ENCODE peak calls at places on chromosome X, in six cellular contexts. C is HepG2, X is HCT116, I is K562, N is upper lobe of left lung, F is GM12878. U is an unnamed sample.

GRCh38 chrX:28303486-28303885 is 283.8 kb upstream of the IL1RAPL1 start:
- ATAC-seq in C (no peak), N (no peak), I (no peak), X (no peak), F (no peak), U (no peak)

GRCh38 chrX:116272881-116273280 is 102.3 kb downstream of the AGTR2 start:
- ATAC-seq in I (no peak), N (no peak), F (no peak), C (no peak), X (no peak), U (no peak)

GRCh38 chrX:108516184-108516583 is 76.5 kb downstream of the COL4A5 start:
- ATAC-seq in N (no peak), X (no peak), F (no peak), C (peak), I (no peak), U (no peak)

GRCh38 chrX:108225456-108225730 is 133.8 kb downstream of the ATG4A start:
- ATAC-seq in C (no peak), I (no peak), X (no peak), F (no peak), N (no peak), U (no peak)

GRCh38 chrX:74779175-74779574 is 146.1 kb downstream of the NEXMIF start:
- ATAC-seq in X (no peak), C (no peak), I (no peak), F (peak), N (no peak), U (peak)

GRCh38 chrX:134737061-134737460 is 78.8 kb upstream of the PLAC1 start:
- ATAC-seq in F (no peak), X (no peak), I (peak), N (peak), C (no peak), U (peak)

GRCh38 chrX:74890676-74891430 is 34.4 kb downstream of the NEXMIF start:
- ATAC-seq in I (no peak), F (peak), C (peak), N (no peak), X (no peak), U (no peak)

GRCh38 chrX:85928606-85929005 is 118.8 kb downstream of the CHM start:
- ATAC-seq in F (no peak), C (no peak), X (no peak), N (no peak), I (no peak), U (no peak)

GRCh38 chrX:44897539-44897938 is 24.6 kb downstream of the KDM6A start:
- ATAC-seq in X (no peak), N (no peak), F (no peak), C (no peak), I (no peak), U (no peak)

GRCh38 chrX:19744231-19744630 is 143.2 kb downstream of the SH3KBP1 start:
- ATAC-seq in F (no peak), C (peak), N (no peak), X (no peak), I (no peak), U (no peak)

GRCh38 chrX:13194291-13195103 is 125.4 kb downstream of the ATXN3L start:
- ATAC-seq in N (no peak), I (no peak), X (no peak), C (no peak), F (peak), U (no peak)

GRCh38 chrX:40406330-40406859 is 174.4 kb upstream of the ATP6AP2 start:
- ATAC-seq in C (no peak), F (peak), X (no peak), I (no peak), N (no peak), U (no peak)

GRCh38 chrX:69280956-69281355 is 115.7 kb upstream of the PJA1 start:
- ATAC-seq in F (no peak), I (no peak), X (no peak), C (peak), N (no peak), U (no peak)

GRCh38 chrX:31609130-31609529 is 537.3 kb upstream of the FTHL17 start:
- ATAC-seq in F (no peak), I (no peak), X (no peak), N (no peak), C (no peak), U (no peak)

GRCh38 chrX:68989865-68990606 is 161.2 kb downstream of the EFNB1 start:
- ATAC-seq in C (peak), X (no peak), I (no peak), N (peak), F (no peak), U (peak)

DNA sequence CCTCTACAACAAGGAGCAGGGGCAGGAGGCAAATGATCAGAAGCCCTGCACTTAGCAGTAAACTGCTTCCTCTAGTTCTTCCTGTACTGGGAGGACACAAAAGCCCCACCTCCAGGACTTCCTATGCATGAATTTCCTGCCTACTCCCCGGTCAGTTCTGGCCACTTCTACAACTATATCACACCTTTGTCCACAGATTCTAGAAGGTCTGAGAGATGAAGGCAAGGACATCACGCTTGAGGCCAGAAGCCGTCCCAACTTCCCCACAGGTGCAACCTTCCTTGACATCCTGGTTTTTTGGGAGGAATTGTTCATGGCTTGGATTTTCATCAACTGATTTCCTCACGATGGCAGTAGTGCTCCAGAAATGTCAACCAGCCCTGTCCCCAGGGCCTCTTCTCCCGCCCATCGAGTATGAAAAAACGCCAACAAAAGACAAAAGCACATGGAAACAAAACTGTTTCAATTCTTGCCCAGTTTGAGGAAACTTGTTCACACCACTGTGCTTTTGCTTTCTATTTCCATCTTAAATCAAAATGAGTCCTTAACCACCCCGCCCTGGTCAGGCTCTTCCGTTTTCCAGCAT is 206.5 kb upstream of the STK26 start:
- ATAC-seq in N (peak), X (no peak), I (no peak), F (peak), C (no peak), U (peak)
- TF ChIP-seq POLR2AphosphoS5 in N (peak), X (no peak), I (no peak), F (no peak), C (no peak), U (no peak)

GRCh38 chrX:10015711-10016515 is 48.8 kb downstream of the CLDN34 start:
- ATAC-seq in F (no peak), C (peak), I (no peak), N (peak), X (peak), U (peak)
- TF ChIP-seq CTCF in F (no peak), C (peak), I (peak), N (no peak), X (no peak), U (peak)

GRCh38 chrX:2500681-2501151 is at the start of the genes DHRSX and ZBED1:
- ATAC-seq in N (peak), I (peak), F (peak), C (peak), X (peak), U (peak)
- TF ChIP-seq POLR2A in N (peak), I (no peak), F (peak), C (no peak), X (no peak), U (peak)

DNA sequence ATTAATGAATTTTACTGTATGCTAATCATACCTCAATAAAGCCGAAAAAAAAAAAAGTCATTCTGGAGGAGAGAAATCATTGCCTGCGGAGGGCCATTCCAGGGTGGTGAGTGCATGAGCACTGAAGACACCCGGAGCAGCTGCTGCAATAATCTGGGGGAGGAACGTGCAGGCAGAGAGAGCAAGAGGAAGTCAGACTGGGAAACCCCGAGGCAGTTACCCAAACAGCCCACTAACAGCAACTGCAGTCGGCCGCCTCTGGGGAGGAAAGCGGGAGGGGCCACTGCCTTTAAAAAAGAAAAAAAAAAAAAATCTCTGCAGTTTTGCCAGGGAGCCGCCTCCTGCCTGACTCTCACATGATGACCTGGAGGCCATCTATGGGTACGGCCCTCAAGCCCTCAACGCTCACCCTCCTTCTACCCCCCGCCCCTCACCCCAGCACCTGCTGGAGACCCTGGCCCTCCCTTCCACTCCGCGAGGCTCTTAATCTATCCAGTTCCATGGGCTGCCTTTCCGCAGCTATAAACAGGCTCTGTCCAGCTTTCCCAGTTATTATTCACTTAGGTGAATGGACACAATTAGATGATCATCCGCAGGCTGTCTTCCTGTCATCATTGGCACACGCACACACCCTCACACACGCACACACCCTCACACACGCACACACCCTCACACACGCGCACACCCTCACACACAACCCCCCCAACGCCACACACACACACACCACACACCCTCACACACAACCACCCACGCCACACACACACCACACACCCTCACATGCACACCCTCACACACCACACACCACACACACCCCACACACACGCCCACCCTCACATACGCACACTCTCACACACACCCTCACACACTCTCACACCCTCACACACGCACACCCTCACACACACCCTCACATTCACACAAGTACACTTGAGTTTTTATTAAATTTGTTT is 3.4 kb upstream of the AVPR2 start:
- ATAC-seq in I (peak), X (peak), F (peak), C (no peak), N (peak), U (peak)
- TF ChIP-seq POLR2AphosphoS5 in I (no peak), X (no peak), F (no peak), C (no peak), N (no peak), U (no peak)

DNA sequence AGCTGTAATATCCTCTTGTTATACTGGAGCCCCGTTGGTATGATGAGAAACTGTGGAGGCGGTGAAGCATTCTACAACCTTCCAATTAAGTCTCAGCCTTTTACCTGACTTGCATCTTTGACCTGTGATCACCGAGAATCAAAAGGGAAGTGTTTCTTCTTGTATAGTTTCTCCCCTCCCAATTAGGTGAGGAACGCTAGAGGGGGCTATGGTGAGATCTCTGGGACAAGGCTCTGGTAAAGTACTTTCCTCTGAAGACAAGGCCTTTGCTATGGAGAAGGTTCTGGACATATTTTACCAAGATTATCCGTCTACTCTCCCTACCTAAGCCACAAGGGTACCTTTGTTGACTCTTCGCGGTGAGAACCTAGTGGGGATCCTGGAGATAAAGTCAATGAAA is 111.3 kb downstream of the CBLL2 start:
- ATAC-seq in N (no peak), F (no peak), C (no peak), X (no peak), I (no peak), U (no peak)
- TF ChIP-seq CTCF in N (no peak), F (peak), C (no peak), X (peak), I (no peak), U (no peak)

GRCh38 chrX:23667239-23668177 is at the start of gene PRDX4:
- ATAC-seq in N (peak), I (peak), F (peak), X (peak), C (peak), U (peak)
- TF ChIP-seq POLR2A in N (peak), I (peak), F (peak), X (peak), C (peak), U (peak)

GRCh38 chrX:97267376-97267775 is 383.7 kb downstream of the RPA4 start:
- ATAC-seq in X (no peak), C (no peak), N (no peak), F (no peak), I (no peak), U (no peak)

GRCh38 chrX:97267916-97268680 is 384.4 kb downstream of the RPA4 start:
- ATAC-seq in I (no peak), F (no peak), X (no peak), C (no peak), N (no peak), U (no peak)

GRCh38 chrX:97260679-97261078 is 377.0 kb downstream of the RPA4 start:
- ATAC-seq in I (no peak), F (no peak), X (no peak), N (no peak), C (no peak), U (no peak)

DNA sequence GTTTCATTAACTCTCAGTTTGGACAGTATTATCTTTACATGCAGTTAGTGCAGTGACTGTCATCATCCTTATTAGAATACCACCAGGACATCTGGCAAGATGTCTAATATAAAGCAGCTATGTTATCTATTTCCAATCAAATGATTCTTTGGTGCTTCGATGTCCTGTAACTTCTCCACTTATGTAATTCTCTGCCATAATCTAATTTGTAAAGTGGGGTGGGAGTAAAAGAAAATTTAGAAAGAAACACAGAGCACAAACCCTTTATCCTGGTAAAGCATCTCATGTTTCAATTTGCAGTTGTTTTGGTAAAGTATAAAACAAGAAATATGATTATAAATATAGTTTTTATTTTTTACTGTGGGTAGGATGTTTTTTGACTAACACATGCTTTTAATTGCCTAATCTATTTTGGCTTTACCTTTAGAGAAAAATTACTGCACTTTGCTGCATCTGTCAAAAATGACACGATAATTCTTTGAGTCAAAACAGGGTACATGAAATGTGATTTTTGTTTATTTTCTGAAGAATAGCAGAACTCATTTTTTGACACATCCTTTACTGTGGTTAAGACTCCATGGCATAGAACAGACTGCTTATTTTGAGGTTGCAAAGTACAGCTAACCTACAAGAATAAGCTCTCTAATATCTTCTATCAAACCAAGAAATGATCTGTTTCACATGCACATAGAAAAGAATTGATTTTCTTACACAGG is 382.9 kb downstream of the RPA4 start:
- ATAC-seq in F (no peak), N (no peak), X (no peak), I (no peak), C (no peak), U (no peak)
- TF ChIP-seq POLR2AphosphoS5 in F (no peak), N (no peak), X (no peak), I (no peak), C (no peak), U (no peak)

GRCh38 chrX:84187501-84188319 is at the start of gene RPS6KA6:
- ATAC-seq in N (peak), F (no peak), I (no peak), C (no peak), X (no peak), U (peak)
- TF ChIP-seq CTCF in N (no peak), F (no peak), I (no peak), C (no peak), X (no peak), U (no peak)

GRCh38 chrX:155612312-155613224 is at the start of gene TMLHE:
- ATAC-seq in N (peak), F (peak), C (peak), I (peak), X (peak), U (peak)
- TF ChIP-seq POLR2A in N (peak), F (peak), C (peak), I (peak), X (peak), U (no peak)

DNA sequence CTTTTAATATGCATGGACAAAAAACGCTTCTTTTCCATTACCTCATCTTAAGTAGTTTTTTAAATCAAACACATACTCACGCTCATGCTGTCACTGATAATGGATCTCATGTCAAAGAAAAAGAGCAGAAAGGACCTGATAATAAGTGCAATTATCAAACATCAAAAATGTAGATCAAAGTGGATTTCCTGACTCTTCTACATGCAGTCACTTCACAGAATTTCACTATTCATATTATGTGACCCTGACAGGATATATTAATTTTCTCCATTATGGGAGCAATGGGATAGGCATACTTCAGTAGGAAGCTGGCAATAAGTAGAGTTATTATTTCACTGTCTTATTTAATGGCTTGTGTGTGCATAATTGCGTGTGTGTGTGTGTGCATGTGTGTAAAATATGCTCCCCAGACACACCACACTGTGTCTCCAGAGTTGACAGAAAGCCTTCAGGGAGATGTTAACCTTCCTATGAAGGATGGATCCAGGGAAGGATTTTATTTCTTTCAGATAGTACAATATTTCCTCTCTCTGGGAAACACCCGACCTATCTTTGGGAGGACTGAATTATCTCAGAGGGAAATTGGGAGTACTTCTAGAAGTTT is 445.2 kb downstream of the SH2D1A start:
- ATAC-seq in X (no peak), I (no peak), N (no peak), C (no peak), F (no peak), U (no peak)
- TF ChIP-seq POLR2AphosphoS5 in X (no peak), I (no peak), N (no peak), C (no peak), F (no peak), U (no peak)

U was measured in gastroesophageal sphincter.